ENCODE peak calls at places on chromosome 12, in eight cellular contexts. A, E, K, T, M, Y, H and N are unnamed samples.
A peak's percentile ranks its signal among the peaks of the same experiment; 100 is the strongest.

GRCh38 chr12:114995891-114996290 is 311.9 kb upstream of the TBX3 start:
- DNase-seq in A (peak; percentile 78), E (no peak), K (no peak), T (no peak), M (no peak), Y (no peak), H (no peak), N (no peak)

GRCh38 chr12:7090222-7090998 is 1.8 kb downstream of the C1R start:
- DNase-seq in A (peak; percentile 31), E (peak; percentile 33), K (no peak), T (peak; percentile 16), M (no peak), Y (no peak), H (peak; percentile 76), N (peak; percentile 9)

GRCh38 chr12:104656383-104656782 is 199.6 kb downstream of the CHST11 start:
- DNase-seq in A (peak; percentile 30), E (peak; percentile 46), K (no peak), T (no peak), M (no peak), Y (no peak), H (no peak), N (no peak)

GRCh38 chr12:115260807-115261161 is 576.8 kb upstream of the TBX3 start:
- DNase-seq in A (no peak), E (no peak), K (no peak), T (no peak), M (no peak), Y (no peak), H (no peak), N (no peak)

GRCh38 chr12:124496584-124496983 is 70.8 kb downstream of the NCOR2 start:
- DNase-seq in A (no peak), E (no peak), K (no peak), T (no peak), M (no peak), Y (peak; percentile 44), H (no peak), N (no peak)

GRCh38 chr12:94954029-94954685 is 49.3 kb downstream of the NDUFA12 start:
- DNase-seq in A (peak; percentile 11), E (no peak), K (peak; percentile 17), T (no peak), M (no peak), Y (no peak), H (no peak), N (no peak)

GRCh38 chr12:52257074-52257551 is 17.3 kb upstream of the KRT86 start:
- DNase-seq in A (no peak), E (no peak), K (peak; percentile 4), T (no peak), M (no peak), Y (no peak), H (no peak), N (no peak)

GRCh38 chr12:80711866-80712265 is 4.4 kb downstream of the MYF6 start:
- DNase-seq in A (no peak), E (no peak), K (no peak), T (no peak), M (no peak), Y (no peak), H (no peak), N (no peak)

GRCh38 chr12:45629292-45629691 is 100.2 kb upstream of the ARID2 start:
- DNase-seq in A (no peak), E (no peak), K (no peak), T (no peak), M (no peak), Y (no peak), H (no peak), N (no peak)

GRCh38 chr12:126212827-126213226 is 1147.6 kb downstream of the AACS start:
- DNase-seq in A (no peak), E (no peak), K (peak; percentile 33), T (no peak), M (no peak), Y (no peak), H (no peak), N (no peak)

GRCh38 chr12:4230526-4230925 is 43.0 kb upstream of the CCND2 start:
- DNase-seq in A (no peak), E (no peak), K (no peak), T (no peak), M (no peak), Y (no peak), H (no peak), N (no peak)

GRCh38 chr12:4224211-4224878 is 49.2 kb upstream of the CCND2 start:
- DNase-seq in A (no peak), E (no peak), K (no peak), T (no peak), M (no peak), Y (no peak), H (no peak), N (no peak)

GRCh38 chr12:4225571-4225970 is 48.0 kb upstream of the CCND2 start:
- DNase-seq in A (no peak), E (no peak), K (no peak), T (no peak), M (no peak), Y (no peak), H (no peak), N (no peak)

GRCh38 chr12:4227046-4227445 is 46.5 kb upstream of the CCND2 start:
- DNase-seq in A (no peak), E (no peak), K (no peak), T (no peak), M (no peak), Y (no peak), H (no peak), N (no peak)

DNA sequence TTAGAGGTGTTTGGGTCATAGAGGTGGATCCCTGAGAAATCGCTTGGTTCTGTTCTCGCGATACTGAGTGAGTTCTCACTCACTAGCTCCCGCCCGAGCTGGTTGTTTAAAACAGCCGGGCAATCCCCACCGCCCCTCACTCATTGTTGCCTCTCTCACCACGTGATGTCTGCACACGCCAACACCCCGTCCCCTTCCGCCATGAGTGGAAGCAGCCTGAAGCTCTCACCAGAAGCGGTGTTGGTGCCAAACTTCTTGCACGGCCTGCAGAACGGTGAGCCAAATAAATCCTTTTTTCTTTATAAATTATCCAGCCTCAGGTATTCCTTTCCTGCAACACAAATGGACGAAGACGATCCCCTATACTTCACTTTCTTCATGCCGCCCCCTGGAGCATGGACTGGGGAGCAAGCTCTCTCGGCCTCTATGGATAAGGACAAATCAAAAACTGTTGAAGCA is 45.4 kb upstream of the CCND2 start:
- DNase-seq in A (no peak), E (no peak), K (no peak), T (peak; percentile 72), M (no peak), Y (no peak), H (peak; percentile 91), N (no peak)
- TF ChIP-seq CTCF in A (no peak), E (peak; percentile 43), K (no peak), T (no peak), M (no peak), Y (no peak), H (peak; percentile 72), N (no peak)

GRCh38 chr12:96226401-96226800 is 32.2 kb downstream of the ELK3 start:
- DNase-seq in A (no peak), E (no peak), K (no peak), T (no peak), M (no peak), Y (no peak), H (no peak), N (no peak)

GRCh38 chr12:96225994-96226399 is 31.8 kb downstream of the ELK3 start:
- DNase-seq in A (no peak), E (no peak), K (no peak), T (no peak), M (no peak), Y (no peak), H (no peak), N (no peak)

GRCh38 chr12:96223411-96224218 is 29.4 kb downstream of the ELK3 start:
- DNase-seq in A (no peak), E (no peak), K (no peak), T (no peak), M (no peak), Y (peak; percentile 41), H (no peak), N (no peak)

GRCh38 chr12:96224219-96224615 is 30.0 kb downstream of the ELK3 start:
- DNase-seq in A (peak; percentile 45), E (no peak), K (no peak), T (no peak), M (no peak), Y (no peak), H (no peak), N (no peak)

GRCh38 chr12:96225003-96225855 is 31.1 kb downstream of the ELK3 start:
- DNase-seq in A (peak; percentile 45), E (no peak), K (peak; percentile 52), T (no peak), M (no peak), Y (no peak), H (no peak), N (no peak)
- H3K4me3 ChIP-seq in A (no peak overlapping the region), E (no peak overlapping the region), K (no peak overlapping the region), T (no peak overlapping the region), M (no peak overlapping the region), Y (no peak overlapping the region), H (no peak overlapping the region), N (no peak overlapping the region)

GRCh38 chr12:28622416-28622815 is 432.2 kb downstream of the CCDC91 start:
- DNase-seq in A (peak; percentile 33), E (no peak), K (no peak), T (no peak), M (no peak), Y (no peak), H (no peak), N (peak; percentile 48)

GRCh38 chr12:28618171-28618570 is 427.9 kb downstream of the CCDC91 start:
- DNase-seq in A (no peak), E (no peak), K (no peak), T (no peak), M (no peak), Y (no peak), H (no peak), N (no peak)

GRCh38 chr12:28618772-28619171 is 428.5 kb downstream of the CCDC91 start:
- DNase-seq in A (no peak), E (no peak), K (no peak), T (no peak), M (no peak), Y (no peak), H (no peak), N (no peak)

GRCh38 chr12:28620281-28620680 is 430.0 kb downstream of the CCDC91 start:
- DNase-seq in A (no peak), E (no peak), K (no peak), T (no peak), M (no peak), Y (no peak), H (no peak), N (no peak)
- TF ChIP-seq CTCF in A (no peak), E (no peak), K (no peak), T (no peak), M (no peak), Y (no peak), H (no peak), N (no peak)

GRCh38 chr12:1069846-1070245 is 78.8 kb downstream of the ERC1 start:
- DNase-seq in A (no peak), E (no peak), K (no peak), T (no peak), M (no peak), Y (no peak), H (no peak), N (no peak)
- H3K4me3 ChIP-seq in A (no peak overlapping the region), E (no peak overlapping the region), K (no peak overlapping the region), T (no peak overlapping the region), M (no peak overlapping the region), Y (no peak overlapping the region), H (no peak overlapping the region), N (no peak overlapping the region)